ENCODE peak calls at places on chromosomes 4 and X, in five cellular contexts. A, R, J, O and M are unnamed samples.

GRCh38 chr4:124854968-124855367 is 142.4 kb upstream of the ANKRD50 start:
- DNase-seq in R (no peak), A (no peak), O (no peak), J (no peak), M (no peak)

GRCh38 chr4:160772668-160773067 is 1391.1 kb downstream of the FSTL5 start:
- DNase-seq in J (no peak), A (no peak), R (no peak), O (no peak), M (no peak)

GRCh38 chr4:85498068-85498733 is 23.3 kb downstream of the ARHGAP24 start:
- DNase-seq in O (no peak), A (no peak), R (no peak), J (no peak), M (peak)

GRCh38 chr4:23788460-23788859 is 101.4 kb downstream of the PPARGC1A start:
- DNase-seq in A (no peak), R (no peak), O (no peak), J (peak), M (no peak)

GRCh38 chrX:6169407-6169806 is 59.3 kb downstream of the NLGN4X start:
- DNase-seq in J (no peak), R (no peak), A (no peak), O (no peak), M (no peak)

GRCh38 chr4:55736605-55737183 is 82.9 kb upstream of the EXOC1L start:
- DNase-seq in A (no peak), R (no peak), J (no peak), O (no peak), M (no peak)

GRCh38 chr4:69322055-69322454 is 41.8 kb downstream of the UGT2B28 start:
- DNase-seq in J (no peak), A (no peak), R (no peak), O (no peak), M (no peak)

GRCh38 chr4:112031712-112032328 is 113.4 kb upstream of the FAM241A start:
- DNase-seq in O (no peak), J (peak), R (peak), A (peak), M (no peak)

GRCh38 chrX:85244411-85245210 is 820 bp downstream of the ZNF711 start:
- DNase-seq in R (peak), O (peak), A (peak), J (no peak), M (no peak)

GRCh38 chr4:4203688-4204400 is 22.9 kb downstream of the OTOP1 start:
- DNase-seq in O (no peak), A (no peak), R (no peak), J (no peak), M (no peak)

GRCh38 chr4:67550491-67551256 is 5.4 kb upstream of the CENPC start:
- DNase-seq in J (no peak), R (no peak), A (no peak), O (no peak), M (no peak)

GRCh38 chr4:114497116-114497515 is 101.5 kb upstream of the UGT8 start:
- DNase-seq in J (no peak), A (no peak), R (no peak), O (no peak), M (no peak)

GRCh38 chr4:98744372-98745150 is 86.2 kb upstream of the TSPAN5 start:
- DNase-seq in O (no peak), J (no peak), A (no peak), R (no peak), M (no peak)

GRCh38 chr4:2799444-2799911 is 6.6 kb downstream of the SH3BP2 start:
- DNase-seq in O (no peak), A (no peak), R (peak), J (no peak), M (peak)

GRCh38 chr4:10567766-10568165 is 110.5 kb upstream of the ZNF518B start:
- DNase-seq in R (no peak), J (no peak), A (no peak), O (no peak), M (no peak)

GRCh38 chr4:133270021-133270570 is 121.0 kb downstream of the PCDH10 start:
- DNase-seq in O (no peak), R (no peak), A (peak), J (no peak), M (no peak)

GRCh38 chrX:18875256-18875878 is 108.5 kb downstream of the PHKA2 start:
- DNase-seq in A (peak), R (no peak), J (no peak), O (no peak), M (no peak)

GRCh38 chr4:80215449-80216052 is 18.2 kb downstream of the PRDM8 start:
- DNase-seq in J (peak), R (no peak), O (no peak), A (no peak), M (no peak)

GRCh38 chr4:120616-121015 is 3.7 kb upstream of the ZNF718 start:
- DNase-seq in O (no peak), J (no peak), A (no peak), R (no peak), M (no peak)

GRCh38 chr4:147829401-147830101 is 97.7 kb downstream of the ARHGAP10 start:
- DNase-seq in O (no peak), J (no peak), A (no peak), R (no peak), M (no peak)

GRCh38 chr4:151678048-151678853 is 82.6 kb downstream of the GATB start:
- DNase-seq in R (no peak), O (no peak), J (no peak), A (no peak), M (no peak)

GRCh38 chrX:8191022-8191421 is 20.0 kb upstream of the VCX2 start:
- DNase-seq in R (no peak), O (no peak), J (no peak), A (no peak), M (no peak)

GRCh38 chr4:153024466-153024865 is 88.3 kb downstream of the FHDC1 start:
- DNase-seq in A (no peak), R (no peak), J (no peak), O (no peak), M (no peak)

GRCh38 chr4:156476359-156476758 is 495.2 kb downstream of the PDGFC start:
- DNase-seq in O (no peak), R (no peak), J (peak), A (no peak), M (no peak)

GRCh38 chrX:129593137-129593536 is 53.1 kb downstream of the OCRL start:
- DNase-seq in O (no peak), A (peak), R (no peak), J (no peak), M (no peak)

GRCh38 chrX:43813898-43814297 is 68.4 kb downstream of the MAOB start:
- DNase-seq in R (peak), A (peak), O (peak), J (no peak), M (no peak)

GRCh38 chr4:1009647-1010521 is 1.5 kb upstream of the FGFRL1 start:
- DNase-seq in J (no peak), R (peak), A (peak), O (peak), M (peak)

GRCh38 chr4:85423414-85423813 is 51.5 kb upstream of the ARHGAP24 start:
- DNase-seq in J (no peak), A (no peak), R (no peak), O (no peak), M (no peak)

GRCh38 chr4:148284526-148285193 is 157.6 kb downstream of the NR3C2 start:
- DNase-seq in A (no peak), R (no peak), J (no peak), O (no peak), M (no peak)

GRCh38 chr4:8221476-8221875 is 22.4 kb downstream of the SH3TC1 start:
- DNase-seq in J (no peak), A (no peak), R (no peak), O (no peak), M (no peak)

GRCh38 chr4:78691333-78691732 is 84.8 kb upstream of the BMP2K start:
- DNase-seq in J (no peak), R (no peak), A (no peak), O (no peak), M (no peak)

GRCh38 chr4:98851806-98852205 is 77.1 kb downstream of the EIF4E start:
- DNase-seq in A (no peak), J (no peak), R (no peak), O (no peak), M (no peak)

GRCh38 chr4:3201718-3202702 is 46.9 kb upstream of the MSANTD1 start:
- DNase-seq in J (peak), R (no peak), O (no peak), A (peak), M (no peak)

GRCh38 chr4:72629540-72629939 is 60.5 kb upstream of the ADAMTS3 start:
- DNase-seq in R (no peak), J (no peak), A (no peak), O (no peak), M (no peak)

GRCh38 chrX:113741744-113742143 is 842.1 kb upstream of the HTR2C start:
- DNase-seq in J (peak), O (no peak), A (peak), R (peak), M (no peak)

GRCh38 chr4:8656185-8656517 is 63.6 kb downstream of the CPZ start:
- DNase-seq in J (no peak), A (no peak), O (no peak), R (no peak), M (no peak)

GRCh38 chr4:127686656-127687055 is 43.5 kb upstream of the SLC25A31 start:
- DNase-seq in J (no peak), R (no peak), A (no peak), O (no peak), M (no peak)

GRCh38 chr4:140595065-140595464 is 26.3 kb upstream of the UCP1 start:
- DNase-seq in J (peak), A (peak), O (peak), R (no peak), M (no peak)
- TF ChIP-seq CTCF in J (peak), A (peak), O (peak), R (peak), M (no peak)

GRCh38 chr4:149911995-149912394 is 96.4 kb upstream of the IQCM start:
- DNase-seq in A (no peak), O (no peak), J (no peak), R (no peak), M (no peak)

GRCh38 chr4:149911371-149911770 is 95.7 kb upstream of the IQCM start:
- DNase-seq in O (no peak), J (no peak), R (no peak), A (no peak), M (no peak)

GRCh38 chr4:149914101-149914500 is 98.5 kb upstream of the IQCM start:
- DNase-seq in O (no peak), J (no peak), A (no peak), R (no peak), M (no peak)

GRCh38 chr4:149910604-149911367 is 95.1 kb upstream of the IQCM start:
- DNase-seq in R (no peak), J (no peak), A (no peak), O (no peak), M (no peak)

GRCh38 chr4:149914521-149915115 is 99.0 kb upstream of the IQCM start:
- DNase-seq in J (peak), R (peak), A (peak), O (peak), M (no peak)
- TF ChIP-seq CTCF in J (peak), R (peak), A (peak), O (peak), M (peak)

GRCh38 chrX:149630681-149631292 is 805 bp downstream of the TMEM185A start:
- DNase-seq in J (peak), A (no peak), O (no peak), R (no peak), M (no peak)
- TF ChIP-seq CTCF in J (peak), A (no peak), O (no peak), R (no peak), M (no peak)

GRCh38 chrX:115948018-115948923 is 222.3 kb upstream of the AGTR2 start:
- DNase-seq in O (no peak), A (peak), R (no peak), J (peak), M (no peak)
- TF ChIP-seq CTCF in O (no peak), A (peak), R (no peak), J (peak), M (no peak)

GRCh38 chr4:154492288-154492687 is 689 bp upstream of the DCHS2 start:
- DNase-seq in J (no peak), A (no peak), O (no peak), R (no peak), M (no peak)

GRCh38 chr4:154490589-154491340 is 834 bp downstream of the DCHS2 start:
- DNase-seq in A (no peak), R (peak), J (no peak), O (peak), M (peak)

GRCh38 chr4:154491731-154492249 is at the start of gene DCHS2:
- DNase-seq in A (peak), R (peak), O (peak), J (peak), M (no peak)

GRCh38 chr4:154490261-154490588 is 1.4 kb downstream of the DCHS2 start:
- DNase-seq in R (peak), O (no peak), J (no peak), A (peak), M (no peak)

GRCh38 chr4:154491341-154491679 is 289 bp downstream of the DCHS2 start:
- DNase-seq in A (peak), R (no peak), O (peak), J (no peak), M (no peak)
- TF ChIP-seq CTCF in A (no peak), R (no peak), O (no peak), J (no peak), M (no peak)